ENCODE peak calls at places on chromosome 5, in six cellular contexts. V is psoas muscle, U is RWPE1, T is GM10248, G is astrocyte of the cerebellum, O is BJ. Z is an unnamed sample.

GRCh38 chr5:181121675-181122561 is 9.1 kb downstream of the OR2V1 start:
- DNase-seq in V (no peak), U (no peak), T (no peak), G (no peak), O (no peak), Z (no peak)

GRCh38 chr5:51810592-51810991 is 427.3 kb downstream of the ISL1 start:
- DNase-seq in V (no peak), U (peak), T (no peak), G (no peak), O (peak), Z (no peak)

GRCh38 chr5:96226941-96227552 is 206.0 kb downstream of the PCSK1 start:
- DNase-seq in V (peak), U (peak), T (no peak), G (peak), O (peak), Z (peak)

GRCh38 chr5:160638141-160638742 is 213.8 kb downstream of the ATP10B start:
- DNase-seq in V (no peak), U (no peak), T (no peak), G (no peak), O (no peak), Z (no peak)

GRCh38 chr5:178208540-178209227 is 4.4 kb downstream of the HNRNPAB start:
- DNase-seq in V (no peak), U (no peak), T (no peak), G (no peak), O (no peak), Z (no peak)

GRCh38 chr5:176166427-176166826 is 71.8 kb upstream of the SIMC1 start:
- DNase-seq in V (no peak), U (peak), T (no peak), G (no peak), O (no peak), Z (no peak)

GRCh38 chr5:68884893-68885292 is 208.9 kb upstream of the SLC30A5 start:
- DNase-seq in V (no peak), U (peak), T (no peak), G (no peak), O (no peak), Z (no peak)

GRCh38 chr5:108148715-108149139 is 233.2 kb downstream of the FBXL17 start:
- DNase-seq in V (no peak), U (peak), T (no peak), G (peak), O (peak), Z (peak)

GRCh38 chr5:151683444-151683843 is 3.3 kb downstream of the SPARC start:
- DNase-seq in V (no peak), U (no peak), T (no peak), G (no peak), O (no peak), Z (no peak)

GRCh38 chr5:55538621-55539020 is 3.9 kb upstream of the PLPP1 start:
- DNase-seq in V (no peak), U (no peak), T (peak), G (no peak), O (no peak), Z (no peak)

GRCh38 chr5:55540024-55540423 is 5.3 kb upstream of the PLPP1 start:
- DNase-seq in V (no peak), U (no peak), T (no peak), G (no peak), O (no peak), Z (peak)

GRCh38 chr5:55533806-55534435 is 843 bp downstream of the PLPP1 start:
- DNase-seq in V (no peak), U (peak), T (peak), G (peak), O (no peak), Z (peak)

GRCh38 chr5:55534436-55535198 is at the start of gene PLPP1:
- DNase-seq in V (peak), U (peak), T (peak), G (peak), O (peak), Z (peak)

GRCh38 chr5:55535199-55535905 is 588 bp upstream of the PLPP1 start:
- DNase-seq in V (no peak), U (no peak), T (no peak), G (no peak), O (no peak), Z (no peak)
- TF ChIP-seq CTCF in V (no peak), U (no peak), T (no peak), G (no peak), O (no peak), Z (no peak)

GRCh38 chr5:50440651-50441478 is at the start of gene EMB:
- DNase-seq in V (peak), U (peak), T (peak), G (no peak), O (no peak), Z (no peak)
- TF ChIP-seq CTCF in V (no peak), U (peak), T (peak), G (no peak), O (no peak), Z (no peak)

DNA sequence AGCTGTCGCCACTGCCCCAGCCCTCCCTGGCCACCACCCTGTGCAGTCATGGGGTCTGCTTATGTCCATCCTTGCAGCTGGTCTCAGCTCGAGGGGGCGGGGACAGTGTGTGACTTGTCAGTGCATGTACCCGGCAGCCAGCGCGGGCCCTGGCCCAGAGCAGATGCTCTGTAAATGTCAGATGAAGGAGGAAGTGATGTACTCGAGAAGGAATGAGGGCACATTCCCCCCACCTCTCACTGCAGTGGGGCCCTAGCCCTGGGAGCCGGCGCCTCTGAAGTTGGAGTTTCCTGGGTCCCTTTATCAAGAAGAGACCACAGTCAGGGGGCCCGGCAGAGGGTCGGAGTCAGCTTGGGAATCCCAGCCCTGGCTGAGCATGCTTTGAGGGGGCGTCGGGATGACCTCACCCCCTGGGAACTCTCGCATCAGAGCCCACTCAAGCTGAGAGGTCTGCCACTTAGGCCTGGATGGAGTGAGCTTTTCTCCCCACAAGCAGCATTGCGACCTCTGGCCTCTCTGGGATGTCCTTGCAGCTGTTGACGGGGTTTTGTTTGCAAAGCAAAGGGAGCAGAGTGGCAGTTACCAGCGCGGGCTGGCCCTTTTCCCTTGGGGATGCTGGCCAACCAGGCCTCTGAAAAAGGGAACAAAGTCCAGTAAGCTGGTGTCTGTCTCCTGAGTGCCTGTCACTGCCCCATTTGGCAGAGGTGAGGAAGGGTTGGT is 19.0 kb downstream of the NEURL1B start:
- DNase-seq in V (peak), U (peak), T (no peak), G (no peak), O (peak), Z (peak)
- TF ChIP-seq CTCF in V (no peak), U (no peak), T (no peak), G (no peak), O (no peak), Z (peak)

DNA sequence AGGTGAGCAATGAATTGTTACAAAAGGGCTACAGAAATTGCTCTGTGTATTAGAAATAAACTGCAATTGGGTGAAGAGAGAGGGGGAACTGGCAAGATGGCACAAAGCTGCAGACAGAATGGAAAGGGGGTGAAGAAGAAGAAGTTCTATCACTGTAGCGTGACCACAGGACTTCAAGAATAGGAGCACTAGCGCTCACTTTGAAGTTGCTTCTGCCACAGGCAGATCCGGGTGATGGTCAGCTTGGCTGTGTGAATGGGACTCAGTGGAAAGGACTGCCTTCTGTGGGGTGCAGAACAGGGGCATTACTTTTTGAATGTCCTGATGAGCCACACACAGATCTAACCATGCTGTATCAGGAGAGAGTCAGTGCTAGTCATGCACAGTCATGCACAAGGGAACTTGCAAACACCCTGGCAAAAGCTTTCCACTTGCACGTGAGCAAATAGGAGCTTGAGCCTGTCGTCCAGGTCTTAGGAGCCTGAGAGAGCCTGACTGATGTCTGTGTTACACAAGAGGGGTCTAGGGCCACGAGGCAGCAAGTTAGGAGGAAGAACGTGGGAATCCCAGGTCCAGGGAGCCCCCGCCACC is 16.3 kb downstream of the IL5 start:
- DNase-seq in V (no peak), U (no peak), T (no peak), G (no peak), O (no peak), Z (peak)
- TF ChIP-seq CTCF in V (no peak), U (peak), T (no peak), G (no peak), O (no peak), Z (peak)

DNA sequence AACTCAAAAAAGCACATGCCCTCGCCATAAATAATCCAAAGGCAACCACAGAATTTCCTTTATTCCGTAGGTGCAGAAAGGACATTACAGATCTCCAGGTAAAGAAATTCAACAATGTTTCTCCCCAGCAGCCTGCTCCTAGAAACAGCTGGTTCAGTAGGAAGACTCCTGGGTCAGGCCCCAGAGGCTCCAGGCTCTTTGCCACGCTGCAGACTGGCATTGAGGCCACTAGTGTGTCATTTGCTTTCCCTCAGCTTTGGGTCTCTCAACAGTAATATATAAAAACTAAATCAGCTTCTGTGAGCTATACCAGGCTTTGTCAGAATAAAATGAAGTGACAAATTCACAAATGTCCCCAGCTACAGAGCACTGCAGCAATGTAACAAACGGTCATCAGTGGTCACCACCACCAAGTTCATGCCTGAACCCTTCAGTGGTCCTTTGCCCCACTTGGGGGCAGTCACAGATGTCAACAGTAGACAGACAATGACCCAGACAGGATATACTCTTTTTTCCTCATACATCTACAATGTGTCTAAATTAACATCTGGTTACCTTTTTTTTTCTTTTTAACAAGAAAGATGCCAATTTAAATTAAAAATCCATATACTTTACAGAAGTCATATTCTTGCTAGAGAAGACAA is 93.5 kb downstream of the MARCHF3 start:
- DNase-seq in V (no peak), U (no peak), T (no peak), G (no peak), O (no peak), Z (no peak)
- TF ChIP-seq CTCF in V (no peak), U (no peak), T (no peak), G (no peak), O (no peak), Z (no peak)

DNA sequence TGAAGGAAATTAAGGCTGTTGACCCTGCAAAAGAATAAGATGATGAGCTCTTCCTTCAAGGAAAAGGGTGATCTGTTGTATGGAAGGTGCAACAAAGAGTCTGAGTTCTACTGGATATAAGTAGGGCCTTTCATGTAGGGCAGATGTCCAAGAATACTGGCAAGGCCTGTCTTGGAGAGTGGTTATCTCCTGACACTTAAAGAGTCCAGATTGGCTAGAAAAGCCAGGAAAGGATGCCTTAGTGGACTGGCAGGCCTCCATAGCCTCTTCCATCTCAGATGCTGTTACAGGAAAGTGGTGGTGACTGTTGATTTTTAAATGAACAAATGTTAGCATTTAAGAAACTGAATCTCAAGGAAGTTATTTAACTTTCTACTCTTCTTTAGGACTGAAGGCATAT is 396.2 kb downstream of the RAB3C start:
- DNase-seq in V (no peak), U (no peak), T (no peak), G (no peak), O (no peak), Z (no peak)
- TF ChIP-seq CTCF in V (no peak), U (no peak), T (no peak), G (no peak), O (no peak), Z (no peak)

GRCh38 chr5:113319256-113320053 is 115.3 kb downstream of the TSSK1B start:
- DNase-seq in V (no peak), U (peak), T (no peak), G (no peak), O (no peak), Z (no peak)

GRCh38 chr5:113320160-113320816 is 114.5 kb downstream of the TSSK1B start:
- DNase-seq in V (no peak), U (no peak), T (no peak), G (no peak), O (no peak), Z (no peak)

GRCh38 chr5:113325054-113325453 is 109.7 kb downstream of the TSSK1B start:
- DNase-seq in V (no peak), U (no peak), T (no peak), G (no peak), O (no peak), Z (no peak)

GRCh38 chr5:113321266-113321665 is 113.5 kb downstream of the TSSK1B start:
- DNase-seq in V (no peak), U (no peak), T (no peak), G (no peak), O (no peak), Z (no peak)
- TF ChIP-seq CTCF in V (no peak), U (no peak), T (no peak), G (no peak), O (no peak), Z (no peak)

GRCh38 chr5:81365541-81365940 is 28.4 kb downstream of the ACOT12 start:
- DNase-seq in V (no peak), U (no peak), T (no peak), G (no peak), O (no peak), Z (no peak)

GRCh38 chr5:81370912-81371311 is 23.0 kb downstream of the ACOT12 start:
- DNase-seq in V (no peak), U (no peak), T (no peak), G (no peak), O (no peak), Z (no peak)

GRCh38 chr5:81371354-81371876 is 22.5 kb downstream of the ACOT12 start:
- DNase-seq in V (no peak), U (no peak), T (no peak), G (no peak), O (no peak), Z (no peak)
- TF ChIP-seq CTCF in V (no peak), U (no peak), T (no peak), G (no peak), O (no peak), Z (no peak)

DNA sequence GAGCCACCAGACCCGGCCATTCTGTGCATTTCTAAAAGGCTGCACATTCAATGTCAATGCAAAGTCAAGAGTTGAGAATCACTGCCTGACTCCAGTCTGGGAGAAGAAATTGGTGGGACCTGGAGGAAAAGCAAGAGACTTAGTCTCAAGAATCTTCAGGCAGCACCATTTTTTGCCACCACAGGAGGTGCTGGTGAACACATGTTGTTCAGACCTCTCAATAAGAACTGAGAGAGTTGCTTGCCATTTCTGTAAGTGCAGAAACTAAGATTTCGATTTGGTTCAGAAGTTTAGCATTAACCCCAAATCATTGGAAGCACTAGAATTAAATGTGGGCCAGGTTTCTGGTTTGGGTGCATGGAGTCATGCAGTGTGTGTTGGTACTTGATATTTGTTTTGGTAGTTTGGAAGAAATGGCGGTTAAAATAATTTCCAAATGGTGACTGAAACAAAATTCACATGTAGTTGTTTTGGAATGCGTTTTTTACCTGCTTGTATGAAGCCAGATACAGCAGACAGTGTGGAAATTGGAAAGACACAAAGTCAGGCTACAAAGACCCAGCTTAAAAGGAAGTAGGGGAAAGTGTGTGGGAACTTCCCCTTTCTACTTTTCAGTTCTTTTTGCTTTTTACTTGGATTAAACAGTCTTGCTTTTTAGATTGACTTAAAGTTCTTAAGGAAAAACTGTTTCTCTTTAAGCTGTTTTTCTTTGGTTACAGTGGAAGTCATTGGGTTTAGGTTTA is 20.4 kb downstream of the PDE8B start:
- DNase-seq in V (no peak), U (no peak), T (no peak), G (no peak), O (no peak), Z (no peak)
- TF ChIP-seq CTCF in V (no peak), U (no peak), T (no peak), G (no peak), O (peak), Z (peak)